ENCODE peak calls at places on chromosome 19, in nine cellular contexts. Z, G, C, W, T, O, J, V and F are unnamed samples.

GRCh38 chr19:44741841-44742352 is 6.6 kb upstream of the BCL3 start:
- DNase-seq in Z (peak; percentile 97), G (peak; percentile 98), C (peak; percentile 92), W (peak; percentile 99), T (peak; percentile 78), O (peak; percentile 65), J (peak; percentile 98), V (peak; percentile 84), F (peak; percentile 99)

GRCh38 chr19:8515317-8515716 is 1.4 kb upstream of the ZNF414 start:
- DNase-seq in Z (no peak), G (no peak), C (no peak), W (no peak), T (no peak), O (no peak), J (no peak), V (no peak), F (no peak)

GRCh38 chr19:21921691-21922180 is 85.8 kb upstream of the ZNF43 start:
- DNase-seq in Z (no peak), G (no peak), C (no peak), W (no peak), T (no peak), O (no peak), J (no peak), V (no peak), F (peak; percentile 34)

GRCh38 chr19:2291185-2291751 is 9.3 kb upstream of the PEAK3 start:
- DNase-seq in Z (no peak), G (no peak), C (peak; percentile 88), W (no peak), T (no peak), O (peak; percentile 84), J (no peak), V (no peak), F (no peak)

GRCh38 chr19:32407004-32407992 is 1.7 kb downstream of the DPY19L3 start:
- DNase-seq in Z (peak; percentile 12), G (peak; percentile 68), C (no peak), W (peak; percentile 74), T (peak; percentile 16), O (peak; percentile 36), J (no peak), V (peak; percentile 72), F (peak; percentile 89)

GRCh38 chr19:58318297-58318696 is 8.5 kb upstream of the ZSCAN22 start:
- DNase-seq in Z (no peak), G (no peak), C (no peak), W (no peak), T (no peak), O (no peak), J (no peak), V (no peak), F (no peak)

GRCh38 chr19:52188822-52189744 is 769 bp upstream of the PPP2R1A start:
- DNase-seq in Z (no peak), G (no peak), C (peak; percentile 95), W (peak; percentile 93), T (no peak), O (peak; percentile 59), J (peak; percentile 87), V (no peak), F (peak; percentile 93)

GRCh38 chr19:3626473-3627350 is at the start of gene CACTIN:
- DNase-seq in Z (peak; percentile 99), G (peak; percentile 99), C (peak; percentile 98), W (peak; percentile 99), T (peak; percentile 97), O (peak; percentile 100), J (peak; percentile 99), V (peak; percentile 100), F (peak; percentile 100)

GRCh38 chr19:52993342-52994178 is 20.2 kb upstream of the ERVV-1 start:
- DNase-seq in Z (peak; percentile 86), G (peak; percentile 85), C (peak; percentile 94), W (peak; percentile 88), T (no peak), O (peak; percentile 94), J (peak; percentile 91), V (peak; percentile 88), F (no peak)

GRCh38 chr19:3234800-3235199 is 10.3 kb downstream of the CELF5 start:
- DNase-seq in Z (no peak), G (no peak), C (no peak), W (no peak), T (no peak), O (peak; percentile 52), J (no peak), V (peak; percentile 49), F (no peak)

GRCh38 chr19:20318616-20319015 is 151.6 kb downstream of the ZNF486 start:
- DNase-seq in Z (no peak), G (no peak), C (no peak), W (no peak), T (no peak), O (no peak), J (no peak), V (no peak), F (no peak)

GRCh38 chr19:9721861-9722260 is 46.7 kb downstream of the ZNF846 start:
- DNase-seq in Z (no peak), G (no peak), C (no peak), W (no peak), T (no peak), O (peak; percentile 9), J (no peak), V (no peak), F (no peak)

GRCh38 chr19:56930647-56931592 is 90.4 kb upstream of the PEG3 start:
- DNase-seq in Z (no peak), G (no peak), C (no peak), W (no peak), T (peak; percentile 80), O (no peak), J (no peak), V (no peak), F (no peak)

GRCh38 chr19:28519950-28520861 is 692.7 kb downstream of the UQCRFS1 start:
- DNase-seq in Z (no peak), G (no peak), C (peak; percentile 42), W (no peak), T (no peak), O (no peak), J (no peak), V (no peak), F (peak; percentile 68)

GRCh38 chr19:2634228-2634951 is 68.1 kb downstream of the GNG7 start:
- DNase-seq in Z (no peak), G (peak; percentile 81), C (no peak), W (no peak), T (no peak), O (no peak), J (no peak), V (no peak), F (no peak)

GRCh38 chr19:41226053-41226873 is 7.2 kb downstream of the AXL start:
- DNase-seq in Z (peak; percentile 77), G (peak; percentile 62), C (peak; percentile 94), W (peak; percentile 90), T (peak; percentile 68), O (peak; percentile 56), J (no peak), V (peak; percentile 79), F (no peak)

DNA sequence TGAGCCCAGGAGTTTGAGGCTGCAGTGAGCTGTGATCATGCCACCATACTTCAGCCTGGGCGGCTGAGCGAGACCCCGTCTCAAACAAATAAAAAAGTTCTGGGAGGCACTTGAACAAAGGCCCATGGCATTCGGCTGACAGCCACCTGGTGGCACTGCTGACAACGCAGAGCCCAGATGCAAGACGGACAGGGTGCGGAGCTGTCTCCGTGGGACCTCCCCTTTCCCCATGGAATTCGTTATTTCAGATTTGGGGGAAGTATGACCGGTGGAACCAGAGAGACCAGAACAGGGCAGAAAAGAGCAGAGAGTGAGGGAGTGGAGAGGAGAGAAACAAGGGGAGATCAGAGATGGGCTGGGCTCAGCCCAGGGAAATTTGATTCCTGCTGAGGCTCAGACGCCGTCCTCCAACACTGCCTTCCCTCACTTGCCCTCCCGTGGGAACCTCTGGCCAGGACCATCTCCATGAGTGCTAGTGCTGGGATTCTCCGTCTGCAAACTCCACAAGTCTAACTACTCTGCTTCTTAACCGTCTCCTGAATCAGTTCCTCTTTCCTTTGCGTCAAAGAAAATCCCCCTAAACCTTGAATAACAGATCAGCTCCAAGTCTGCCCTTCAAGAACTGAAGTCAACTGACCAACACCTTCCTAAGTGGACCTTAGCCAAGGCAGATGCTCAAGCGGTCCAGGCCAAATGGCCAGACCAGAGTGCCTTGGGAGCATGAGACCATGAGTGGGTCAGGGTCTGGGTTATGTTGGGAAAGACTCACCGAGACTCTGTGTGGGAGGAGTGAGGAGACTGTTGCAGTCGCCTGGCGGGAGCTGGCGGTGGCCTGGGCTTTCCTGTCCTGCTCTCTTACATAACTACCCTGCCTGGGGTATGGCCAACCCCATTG is 11.9 kb upstream of the ATF5 start:
- DNase-seq in Z (no peak), G (no peak), C (peak; percentile 57), W (no peak), T (no peak), O (no peak), J (no peak), V (no peak), F (no peak)
- TF ChIP-seq POLR2AphosphoS5 in Z (no peak), G (no peak), C (no peak), W (no peak), T (no peak), O (no peak), J (no peak), V (no peak), F (no peak)

DNA sequence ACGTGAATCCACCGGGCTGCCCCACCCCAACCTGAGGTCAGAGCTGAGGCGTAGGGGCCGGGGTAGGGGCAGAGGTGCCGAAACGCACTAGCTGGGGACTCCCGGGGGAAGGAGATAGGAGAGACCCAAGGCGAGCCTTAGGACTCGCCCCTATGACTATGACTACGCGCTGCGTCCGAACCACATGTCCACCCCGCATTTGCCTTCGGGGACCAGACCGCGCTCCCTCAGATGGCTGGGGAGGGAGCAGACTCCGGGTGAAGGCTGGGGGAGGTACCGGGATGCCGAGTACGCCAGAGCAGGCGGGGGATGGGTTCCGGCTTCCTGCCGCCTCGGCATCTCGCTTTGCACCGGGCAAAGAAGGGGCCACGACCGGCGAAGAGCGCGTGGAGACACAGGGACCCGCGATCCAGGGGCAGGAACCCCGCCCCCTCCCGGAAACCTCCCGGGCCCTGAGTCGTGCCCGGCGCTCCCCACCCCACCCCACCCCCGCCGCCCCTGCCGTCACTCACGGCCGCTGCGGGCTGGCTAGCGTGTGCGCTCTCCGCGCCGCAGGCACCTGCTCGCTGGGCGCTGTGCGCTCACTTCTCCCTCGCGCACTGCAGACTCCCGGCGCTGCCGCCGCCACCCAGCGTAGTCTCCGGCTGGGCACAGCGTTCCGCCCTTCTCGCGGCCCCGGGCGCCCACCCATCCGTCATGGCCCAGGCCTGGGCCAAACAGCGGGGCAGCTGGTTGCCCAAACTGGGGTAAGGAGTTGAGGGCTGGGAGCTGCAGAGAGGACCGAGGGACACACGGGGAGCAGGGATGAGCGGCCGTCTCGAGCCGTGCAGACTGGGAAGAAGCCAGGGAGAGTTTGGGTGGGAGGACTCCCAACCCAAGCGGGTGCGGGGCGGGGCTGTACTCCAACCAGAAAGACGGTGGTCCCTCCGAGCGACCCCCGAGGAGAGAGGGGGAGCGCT is 603 bp upstream of the VSTM2B start:
- DNase-seq in Z (no peak), G (no peak), C (peak; percentile 80), W (no peak), T (no peak), O (no peak), J (no peak), V (no peak), F (no peak)
- TF ChIP-seq EP300 in Z (no peak), G (no peak), C (no peak), W (no peak), T (no peak), O (no peak), J (no peak), V (no peak), F (no peak)

GRCh38 chr19:30363073-30363472 is 9.1 kb upstream of the ZNF536 start:
- DNase-seq in Z (no peak), G (no peak), C (no peak), W (no peak), T (no peak), O (no peak), J (peak; percentile 26), V (no peak), F (no peak)
- H3K9me3 ChIP-seq in Z (no peaks in the 10 kb centered on the region), G (no peaks in the 10 kb centered on the region), C (no peaks in the 10 kb centered on the region), W (no peaks in the 10 kb centered on the region), T (no peaks in the 10 kb centered on the region), O (no peaks in the 10 kb centered on the region), J (no peaks in the 10 kb centered on the region), V (no peaks in the 10 kb centered on the region), F (no peaks in the 10 kb centered on the region)

GRCh38 chr19:34618410-34618809 is 58.5 kb downstream of the SCGB2B2 start:
- DNase-seq in Z (no peak), G (no peak), C (no peak), W (no peak), T (no peak), O (no peak), J (no peak), V (no peak), F (no peak)
- TF ChIP-seq POLR2AphosphoS5 in Z (no peak), G (no peak), C (no peak), W (no peak), T (no peak), O (no peak), J (no peak), V (no peak), F (no peak)